ENCODE peak calls at places on chromosomes 12 and 14, in eight cellular contexts. E is stimulated activated naive CD8-positive, alpha-beta T cell treated with anti-CD3 and anti-CD28 coated beads, Interleukin-15, amount 100 ng/mL, for 72 hours; N is GM03348; F is NCI-H1092; S is neural progenitor cell; P is germinal center; U is stimulated activated CD4-positive, alpha-beta T cell treated with anti-CD3 and anti-CD28 coated beads, Interleukin-2, amount 100 ng/mL, for 48 hours; M is H9. O is an unnamed sample.

GRCh38 chr14:24363401-24363800 is 4.6 kb upstream of the NFATC4 start:
- DNase-seq in E (no peak), N (no peak), F (no peak), S (no peak), P (no peak), U (no peak), M (no peak), O (no peak)

GRCh38 chr12:90250766-90251165 is 542.1 kb upstream of the ATP2B1 start:
- DNase-seq in E (no peak), N (no peak), F (no peak), S (no peak), P (no peak), U (no peak), M (no peak), O (no peak)

GRCh38 chr12:92899388-92900001 is 29.6 kb downstream of the EEA1 start:
- DNase-seq in E (no peak), N (peak), F (no peak), S (peak), P (no peak), U (no peak), M (no peak), O (peak)

GRCh38 chr14:104390221-104390931 is 189.2 kb upstream of the C14orf180 start:
- DNase-seq in E (no peak), N (no peak), F (no peak), S (no peak), P (no peak), U (no peak), M (peak), O (no peak)

GRCh38 chr14:31336646-31337045 is 83.7 kb downstream of the HEATR5A start:
- DNase-seq in E (no peak), N (no peak), F (no peak), S (peak), P (no peak), U (no peak), M (no peak), O (no peak)

GRCh38 chr12:82186282-82186681 is 171.9 kb downstream of the CCDC59 start:
- DNase-seq in E (no peak), N (no peak), F (no peak), S (no peak), P (no peak), U (no peak), M (no peak), O (no peak)

GRCh38 chr12:76109879-76110278 is 25.4 kb upstream of the NAP1L1 start:
- DNase-seq in E (no peak), N (no peak), F (no peak), S (no peak), P (no peak), U (no peak), M (no peak), O (no peak)

GRCh38 chr14:42687421-42687820 is 1080.7 kb downstream of the LRFN5 start:
- DNase-seq in E (no peak), N (no peak), F (no peak), S (peak), P (no peak), U (no peak), M (peak), O (no peak)

GRCh38 chr14:64035143-64035542 is 182.3 kb downstream of the SYNE2 start:
- DNase-seq in E (no peak), N (peak), F (no peak), S (no peak), P (no peak), U (no peak), M (no peak), O (peak)

GRCh38 chr14:68314642-68315041 is 478.2 kb downstream of the ZFP36L1 start:
- DNase-seq in E (no peak), N (no peak), F (no peak), S (no peak), P (no peak), U (no peak), M (no peak), O (no peak)

GRCh38 chr14:32006267-32007110 is 70.6 kb upstream of the ARHGAP5 start:
- DNase-seq in E (no peak), N (no peak), F (no peak), S (no peak), P (no peak), U (no peak), M (no peak), O (no peak)

GRCh38 chr12:96466939-96467751 is 22.2 kb upstream of the CFAP54 start:
- DNase-seq in E (no peak), N (no peak), F (no peak), S (no peak), P (no peak), U (no peak), M (no peak), O (no peak)

GRCh38 chr14:72666610-72667009 is 227.3 kb downstream of the DPF3 start:
- DNase-seq in E (no peak), N (peak), F (no peak), S (no peak), P (no peak), U (no peak), M (no peak), O (peak)

GRCh38 chr12:110741795-110742717 is 635 bp downstream of the PPP1CC start:
- DNase-seq in E (no peak), N (peak), F (peak), S (peak), P (peak), U (peak), M (no peak), O (no peak)

GRCh38 chr12:53950441-53950781 is 4.3 kb upstream of the HOXC12 start:
- DNase-seq in E (no peak), N (no peak), F (no peak), S (no peak), P (no peak), U (no peak), M (no peak), O (no peak)

GRCh38 chr14:86604546-86604945 is 1074.6 kb downstream of the FLRT2 start:
- DNase-seq in E (no peak), N (no peak), F (no peak), S (no peak), P (no peak), U (no peak), M (no peak), O (peak)

GRCh38 chr14:65179918-65180724 is 77.8 kb upstream of the MAX start:
- DNase-seq in E (peak), N (peak), F (no peak), S (no peak), P (peak), U (peak), M (no peak), O (peak)

GRCh38 chr14:65237023-65237814 is 134.9 kb upstream of the MAX start:
- DNase-seq in E (no peak), N (peak), F (no peak), S (no peak), P (no peak), U (no peak), M (no peak), O (peak)

GRCh38 chr12:114729731-114730130 is 45.8 kb upstream of the TBX3 start:
- DNase-seq in E (no peak), N (peak), F (no peak), S (no peak), P (no peak), U (no peak), M (no peak), O (peak)

GRCh38 chr12:112149596-112149995 is 24.2 kb downstream of the TRAFD1 start:
- DNase-seq in E (no peak), N (no peak), F (no peak), S (no peak), P (no peak), U (no peak), M (no peak), O (no peak)

GRCh38 chr14:41668346-41668745 is 61.7 kb downstream of the LRFN5 start:
- DNase-seq in E (no peak), N (no peak), F (no peak), S (no peak), P (no peak), U (no peak), M (no peak), O (no peak)

GRCh38 chr14:31927348-31927826 is 149.7 kb upstream of the ARHGAP5 start:
- DNase-seq in E (no peak), N (peak), F (no peak), S (peak), P (no peak), U (peak), M (peak), O (peak)

GRCh38 chr14:26926585-26926984 is 328.8 kb upstream of the NOVA1 start:
- DNase-seq in E (no peak), N (no peak), F (no peak), S (no peak), P (no peak), U (no peak), M (no peak), O (no peak)

GRCh38 chr12:115998119-115998633 is 279.3 kb downstream of the MED13L start:
- DNase-seq in E (no peak), N (peak), F (no peak), S (peak), P (peak), U (no peak), M (peak), O (peak)

GRCh38 chr14:72433511-72433910 is 460.4 kb downstream of the DPF3 start:
- DNase-seq in E (no peak), N (peak), F (no peak), S (no peak), P (no peak), U (no peak), M (no peak), O (peak)

GRCh38 chr12:132904718-132905328 is 17.4 kb upstream of the CHFR start:
- DNase-seq in E (peak), N (peak), F (peak), S (peak), P (peak), U (peak), M (peak), O (peak)

GRCh38 chr14:72559227-72559626 is 334.7 kb downstream of the DPF3 start:
- DNase-seq in E (no peak), N (no peak), F (no peak), S (peak), P (no peak), U (no peak), M (no peak), O (peak)

GRCh38 chr12:75977952-75978671 is 53.5 kb downstream of the PHLDA1 start:
- DNase-seq in E (peak), N (peak), F (no peak), S (no peak), P (peak), U (peak), M (no peak), O (peak)

GRCh38 chr12:123945441-123946151 is 27.0 kb downstream of the CCDC92 start:
- DNase-seq in E (no peak), N (no peak), F (no peak), S (no peak), P (no peak), U (no peak), M (peak), O (no peak)